ENCODE peak calls at places on chromosome 6, in seven cellular contexts. O, I, W, M, H, Q and P are unnamed samples.

GRCh38 chr6:44074383-44075136 is 52.7 kb downstream of the MRPL14 start:
- DNase-seq in Q (no peak), M (peak; percentile 72), O (peak; percentile 81), H (no peak), W (peak; percentile 29), I (no peak), P (peak; percentile 57)

GRCh38 chr6:75301537-75301936 is 16.9 kb upstream of the TMEM30A start:
- DNase-seq in I (no peak), M (no peak), Q (no peak), O (no peak), H (no peak), W (no peak), P (no peak)

GRCh38 chr6:14824060-14824834 is 421.6 kb upstream of the JARID2 start:
- DNase-seq in H (no peak), M (no peak), O (no peak), W (no peak), Q (no peak), I (no peak), P (no peak)

GRCh38 chr6:134171517-134171916 is 119.1 kb upstream of the SLC2A12 start:
- DNase-seq in W (no peak), I (no peak), H (no peak), O (no peak), Q (no peak), M (no peak), P (no peak)

GRCh38 chr6:136761227-136761922 is 30.9 kb downstream of the MAP3K5 start:
- DNase-seq in I (no peak), O (no peak), M (no peak), W (no peak), Q (no peak), H (no peak), P (no peak)

GRCh38 chr6:155444120-155444917 is 11.3 kb downstream of the NOX3 start:
- DNase-seq in O (no peak), I (no peak), M (no peak), W (no peak), Q (no peak), H (no peak), P (no peak)

GRCh38 chr6:43284986-43285385 is 13.1 kb upstream of the SLC22A7 start:
- DNase-seq in I (no peak), O (no peak), Q (no peak), W (no peak), H (no peak), M (no peak), P (no peak)

GRCh38 chr6:149964243-149965190 is 774 bp downstream of the ULBP1 start:
- DNase-seq in Q (peak; percentile 69), O (no peak), M (no peak), I (peak; percentile 67), W (no peak), H (no peak), P (no peak)

GRCh38 chr6:127302728-127303675 is 36.3 kb downstream of the RNF146 start:
- DNase-seq in M (peak; percentile 22), W (no peak), Q (no peak), H (no peak), O (no peak), I (no peak), P (no peak)